ENCODE peak calls at places on chromosomes 6 and 20, in five cellular contexts. One of them, this sample, is unnamed.

GRCh38 chr6:104381907-104382306 is 477.8 kb downstream of the HACE1 start:
- DNase-seq in neural crest cell: no peak
- DNase-seq in upper lobe of left lung: no peak
- DNase-seq in AG10803: no peak
- DNase-seq in BE2C: no peak
- DNase-seq in this sample: no peak

GRCh38 chr6:108735991-108736345 is 112.3 kb upstream of the ARMC2 start:
- DNase-seq in neural crest cell: no peak
- DNase-seq in upper lobe of left lung: no peak
- DNase-seq in AG10803: no peak
- DNase-seq in BE2C: no peak
- DNase-seq in this sample: peak

GRCh38 chr6:43060034-43060754 is 763 bp downstream of the KLC4 start:
- DNase-seq in neural crest cell: no peak
- DNase-seq in upper lobe of left lung: no peak
- DNase-seq in AG10803: no peak
- DNase-seq in BE2C: no peak
- DNase-seq in this sample: peak

GRCh38 chr20:26169506-26169905 is 472.9 kb upstream of the ZNF337 start:
- DNase-seq in neural crest cell: no peak
- DNase-seq in upper lobe of left lung: no peak
- DNase-seq in AG10803: peak
- DNase-seq in BE2C: no peak
- DNase-seq in this sample: no peak

GRCh38 chr20:1631309-1632227 is 11.8 kb upstream of the SIRPB1 start:
- DNase-seq in neural crest cell: no peak
- DNase-seq in upper lobe of left lung: no peak
- DNase-seq in AG10803: peak
- DNase-seq in BE2C: no peak
- DNase-seq in this sample: no peak

GRCh38 chr6:168305863-168306262 is 13.7 kb downstream of the DACT2 start:
- DNase-seq in neural crest cell: no peak
- DNase-seq in upper lobe of left lung: no peak
- DNase-seq in AG10803: no peak
- DNase-seq in BE2C: no peak
- DNase-seq in this sample: no peak

GRCh38 chr6:110481081-110481480 is 4.7 kb upstream of the SLC22A16 start:
- DNase-seq in neural crest cell: no peak
- DNase-seq in upper lobe of left lung: no peak
- DNase-seq in AG10803: no peak
- DNase-seq in BE2C: no peak
- DNase-seq in this sample: no peak

GRCh38 chr20:53869466-53870258 is 200.7 kb downstream of the BCAS1 start:
- DNase-seq in neural crest cell: peak
- DNase-seq in upper lobe of left lung: no peak
- DNase-seq in AG10803: peak
- DNase-seq in BE2C: peak
- DNase-seq in this sample: peak

GRCh38 chr20:8303651-8304050 is 171.6 kb downstream of the PLCB1 start:
- DNase-seq in neural crest cell: no peak
- DNase-seq in upper lobe of left lung: no peak
- DNase-seq in AG10803: no peak
- DNase-seq in BE2C: no peak
- DNase-seq in this sample: no peak

GRCh38 chr20:58899518-58899917 is 47.0 kb downstream of the GNAS start:
- DNase-seq in neural crest cell: no peak
- DNase-seq in upper lobe of left lung: peak
- DNase-seq in AG10803: no peak
- DNase-seq in BE2C: no peak
- DNase-seq in this sample: no peak

GRCh38 chr20:45053441-45054351 is 47.2 kb downstream of the KCNS1 start:
- DNase-seq in neural crest cell: no peak
- DNase-seq in upper lobe of left lung: no peak
- DNase-seq in AG10803: no peak
- DNase-seq in BE2C: no peak
- DNase-seq in this sample: no peak

GRCh38 chr6:45118684-45119230 is 209.4 kb upstream of the RUNX2 start:
- DNase-seq in neural crest cell: no peak
- DNase-seq in upper lobe of left lung: no peak
- DNase-seq in AG10803: no peak
- DNase-seq in BE2C: no peak
- DNase-seq in this sample: no peak

GRCh38 chr6:165704001-165704748 is 41.1 kb upstream of the PDE10A start:
- DNase-seq in neural crest cell: no peak
- DNase-seq in upper lobe of left lung: no peak
- DNase-seq in AG10803: no peak
- DNase-seq in BE2C: no peak
- DNase-seq in this sample: no peak

GRCh38 chr6:135265278-135265677 is 84.2 kb downstream of the MYB start:
- DNase-seq in neural crest cell: no peak
- DNase-seq in upper lobe of left lung: no peak
- DNase-seq in AG10803: no peak
- DNase-seq in BE2C: no peak
- DNase-seq in this sample: no peak

GRCh38 chr6:76885861-76886301 is 577.4 kb downstream of the HTR1B start:
- DNase-seq in neural crest cell: no peak
- DNase-seq in upper lobe of left lung: no peak
- DNase-seq in AG10803: peak
- DNase-seq in BE2C: no peak
- DNase-seq in this sample: no peak

DNA sequence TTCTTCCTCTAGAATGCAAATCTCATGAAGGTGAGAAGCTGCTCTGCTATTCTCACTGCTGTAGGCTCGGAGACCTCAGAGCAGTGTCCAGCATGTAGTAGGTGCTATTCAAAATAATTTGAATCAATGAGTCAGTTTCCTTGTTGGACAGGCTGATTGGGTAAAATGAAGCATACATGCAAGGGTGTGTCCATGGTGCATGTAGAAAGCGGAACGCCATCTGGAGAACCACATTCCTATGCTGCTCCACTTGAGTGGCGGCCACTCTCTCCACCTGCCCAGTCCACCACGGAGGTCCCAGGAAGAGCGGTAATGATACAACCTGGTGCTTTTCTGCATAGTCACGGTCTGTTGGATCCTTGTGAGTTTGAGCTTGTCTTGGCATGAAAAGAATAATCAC is 412.1 kb downstream of the QKI start:
- DNase-seq in neural crest cell: no peak
- DNase-seq in upper lobe of left lung: no peak
- DNase-seq in AG10803: no peak
- DNase-seq in BE2C: no peak
- DNase-seq in this sample: no peak
- TF ChIP-seq CTCF in neural crest cell: no peak
- TF ChIP-seq CTCF in upper lobe of left lung: no peak
- TF ChIP-seq CTCF in AG10803: no peak
- TF ChIP-seq CTCF in BE2C: no peak
- TF ChIP-seq CTCF in this sample: no peak

DNA sequence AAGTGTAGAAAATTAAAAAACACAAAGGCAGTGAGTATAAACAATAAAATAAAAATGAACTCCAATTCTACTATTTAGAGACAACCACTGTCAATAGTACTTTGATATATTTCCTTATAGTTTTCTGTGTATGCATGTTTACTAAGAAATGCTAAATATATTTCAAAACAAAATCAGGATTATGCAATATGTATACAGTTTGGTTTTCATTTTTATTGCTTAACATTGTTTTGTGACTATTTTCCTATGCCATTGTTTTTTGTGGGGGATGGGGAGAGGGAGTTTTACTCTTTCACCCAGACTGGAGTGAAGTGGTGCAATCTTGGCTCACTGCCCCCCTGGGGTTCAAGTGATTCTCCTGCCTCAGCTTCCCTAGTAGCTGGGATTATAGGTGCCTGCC is 19.6 kb downstream of the OR2A4 start:
- DNase-seq in neural crest cell: no peak
- DNase-seq in upper lobe of left lung: no peak
- DNase-seq in AG10803: no peak
- DNase-seq in BE2C: no peak
- DNase-seq in this sample: no peak
- TF ChIP-seq CTCF in neural crest cell: no peak
- TF ChIP-seq CTCF in upper lobe of left lung: no peak
- TF ChIP-seq CTCF in AG10803: no peak
- TF ChIP-seq CTCF in BE2C: no peak
- TF ChIP-seq CTCF in this sample: no peak

GRCh38 chr20:43681468-43681942 is 14.6 kb downstream of the MYBL2 start:
- DNase-seq in neural crest cell: no peak
- DNase-seq in upper lobe of left lung: no peak
- DNase-seq in AG10803: peak
- DNase-seq in BE2C: no peak
- DNase-seq in this sample: no peak
- TF ChIP-seq CTCF in neural crest cell: peak
- TF ChIP-seq CTCF in upper lobe of left lung: no peak
- TF ChIP-seq CTCF in AG10803: peak
- TF ChIP-seq CTCF in BE2C: peak
- TF ChIP-seq CTCF in this sample: no peak

DNA sequence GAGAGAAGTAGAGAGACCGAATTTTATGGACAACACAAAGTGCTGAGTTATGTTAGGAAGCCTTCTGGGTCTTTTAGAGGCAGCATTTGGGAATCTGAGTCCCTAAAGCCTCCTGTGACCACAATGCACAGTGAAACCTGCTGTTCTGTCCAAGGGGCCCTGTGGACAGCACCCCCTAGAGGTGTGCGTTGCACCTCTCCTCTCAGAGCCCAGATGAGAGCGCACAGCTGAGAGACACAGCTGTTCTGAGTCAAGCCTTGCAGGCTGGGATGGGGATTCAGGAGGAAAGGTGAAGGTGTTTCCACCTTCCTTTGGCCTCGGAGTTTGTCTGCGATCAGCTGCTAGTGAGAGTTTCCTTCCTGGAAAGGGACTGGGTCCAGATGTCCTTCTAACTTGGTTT is 13.0 kb downstream of the PCK1 start:
- DNase-seq in neural crest cell: no peak
- DNase-seq in upper lobe of left lung: no peak
- DNase-seq in AG10803: no peak
- DNase-seq in BE2C: peak
- DNase-seq in this sample: no peak
- TF ChIP-seq CTCF in neural crest cell: peak
- TF ChIP-seq CTCF in upper lobe of left lung: no peak
- TF ChIP-seq CTCF in AG10803: no peak
- TF ChIP-seq CTCF in BE2C: peak
- TF ChIP-seq CTCF in this sample: peak

GRCh38 chr6:4017847-4018193 is 61.1 kb downstream of the FAM217A start:
- DNase-seq in neural crest cell: no peak
- DNase-seq in upper lobe of left lung: no peak
- DNase-seq in AG10803: peak
- DNase-seq in BE2C: no peak
- DNase-seq in this sample: no peak

GRCh38 chr6:4021133-4021861 is 57.6 kb downstream of the FAM217A start:
- DNase-seq in neural crest cell: peak
- DNase-seq in upper lobe of left lung: peak
- DNase-seq in AG10803: peak
- DNase-seq in BE2C: peak
- DNase-seq in this sample: peak

GRCh38 chr6:4020822-4021132 is 58.2 kb downstream of the FAM217A start:
- DNase-seq in neural crest cell: no peak
- DNase-seq in upper lobe of left lung: no peak
- DNase-seq in AG10803: no peak
- DNase-seq in BE2C: no peak
- DNase-seq in this sample: no peak

GRCh38 chr6:4017058-4017457 is 61.9 kb downstream of the FAM217A start:
- DNase-seq in neural crest cell: no peak
- DNase-seq in upper lobe of left lung: no peak
- DNase-seq in AG10803: no peak
- DNase-seq in BE2C: no peak
- DNase-seq in this sample: no peak

DNA sequence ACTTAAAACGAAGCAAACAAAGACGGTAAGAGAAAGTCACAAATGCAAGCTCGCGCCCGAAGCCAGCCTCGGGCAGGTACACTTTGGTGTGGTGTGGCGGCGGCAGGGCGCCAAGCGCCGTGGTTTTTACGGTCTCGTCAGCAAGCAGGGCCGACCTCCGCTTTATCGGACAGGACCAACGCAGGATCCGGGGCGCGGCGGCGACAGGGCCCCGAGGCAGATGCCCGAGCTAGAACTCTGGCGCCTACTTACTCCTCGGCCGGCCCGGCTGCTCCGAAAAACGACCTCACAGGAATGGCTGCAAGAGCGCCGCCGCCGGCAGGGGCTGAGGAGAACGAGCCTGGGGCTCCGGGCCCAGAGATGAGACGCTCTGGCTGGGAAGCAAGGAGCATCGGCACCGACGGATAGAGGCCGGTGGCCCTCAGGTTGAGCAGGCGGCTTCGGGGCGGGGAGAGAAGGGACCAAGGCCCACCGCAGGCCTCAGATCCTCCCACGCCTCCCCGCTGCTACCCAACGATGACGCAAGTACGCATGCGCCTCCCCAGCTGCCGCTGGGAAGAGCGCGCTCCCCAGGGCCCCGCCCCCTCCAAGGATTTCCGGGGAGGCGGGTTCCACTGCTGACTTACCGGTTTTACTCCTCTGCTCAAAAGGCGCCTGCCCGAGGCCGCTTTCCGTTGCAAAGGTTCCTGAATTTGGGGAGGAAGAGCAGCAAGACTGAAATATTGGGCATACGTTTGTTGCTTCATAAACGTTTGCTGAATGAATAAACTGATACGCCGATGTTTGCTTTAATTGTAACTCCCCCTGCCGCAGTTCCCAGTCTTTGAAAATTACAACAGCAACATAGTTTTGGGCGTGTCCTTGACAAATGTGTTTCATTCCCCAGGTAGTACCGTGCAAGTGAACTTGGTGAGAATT is 60.5 kb downstream of the FAM217A start:
- DNase-seq in neural crest cell: peak
- DNase-seq in upper lobe of left lung: peak
- DNase-seq in AG10803: peak
- DNase-seq in BE2C: peak
- DNase-seq in this sample: peak
- TF ChIP-seq CTCF in neural crest cell: peak
- TF ChIP-seq CTCF in upper lobe of left lung: peak
- TF ChIP-seq CTCF in AG10803: peak
- TF ChIP-seq CTCF in BE2C: peak
- TF ChIP-seq CTCF in this sample: peak

DNA sequence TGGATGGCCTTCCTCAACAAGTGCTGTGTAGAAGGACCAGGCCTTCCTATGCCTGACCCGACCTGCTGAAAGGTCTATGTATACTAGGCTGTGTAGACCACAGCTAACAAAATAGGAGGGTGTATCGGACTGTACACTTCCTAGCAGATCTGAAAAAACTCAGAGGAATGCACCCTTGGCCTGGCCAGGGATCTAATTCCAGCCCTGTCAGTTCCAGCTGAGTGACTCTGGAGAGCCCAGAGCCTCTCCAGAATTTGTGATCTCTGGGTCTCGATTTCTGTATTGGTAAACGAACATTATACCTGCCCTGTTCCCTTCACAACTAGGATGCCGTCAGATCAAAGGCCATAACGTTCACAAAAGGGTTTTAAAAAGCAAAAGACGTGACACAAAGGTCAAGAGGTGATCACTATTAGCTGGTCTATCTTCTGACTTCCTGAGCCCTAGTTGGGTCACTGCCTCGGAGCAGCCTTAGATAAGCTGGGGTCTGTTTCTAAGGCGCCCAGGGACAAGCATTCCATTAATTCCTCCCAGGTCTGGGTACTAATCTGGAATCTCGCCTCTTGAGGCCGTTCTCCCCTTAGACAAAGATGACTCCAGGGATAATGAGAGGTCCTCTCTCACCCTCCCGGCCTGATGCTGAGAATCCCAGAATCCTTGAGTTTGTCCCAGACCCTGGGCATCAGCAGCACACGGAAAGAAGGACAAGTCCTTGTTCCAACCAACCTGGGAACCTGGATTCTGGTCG is 13.9 kb downstream of the MTCH1 start:
- DNase-seq in neural crest cell: no peak
- DNase-seq in upper lobe of left lung: no peak
- DNase-seq in AG10803: no peak
- DNase-seq in BE2C: no peak
- DNase-seq in this sample: no peak
- TF ChIP-seq CTCF in neural crest cell: no peak
- TF ChIP-seq CTCF in upper lobe of left lung: no peak
- TF ChIP-seq CTCF in AG10803: no peak
- TF ChIP-seq CTCF in BE2C: no peak
- TF ChIP-seq CTCF in this sample: no peak